ENCODE peak calls at places on chromosome 17, in ten cellular contexts. B, R, U, J, H, T, I, Q, S and P are unnamed samples.

GRCh38 chr17:28330671-28331070 is 4.6 kb downstream of the IFT20 start:
- DNase-seq in H (no peak), T (no peak), B (no peak), Q (no peak), I (no peak), U (no peak), J (no peak), R (no peak), S (no peak), P (no peak)

GRCh38 chr17:80795737-80796136 is 195.9 kb upstream of the CHMP6 start:
- DNase-seq in T (no peak), U (no peak), S (no peak), I (no peak), R (no peak), J (no peak), Q (no peak), B (no peak), H (peak), P (no peak)

GRCh38 chr17:74042744-74043486 is 160.6 kb upstream of the RPL38 start:
- DNase-seq in Q (peak), T (no peak), I (no peak), B (peak), U (peak), H (no peak), J (peak), S (peak), R (peak), P (no peak)

GRCh38 chr17:6677158-6677831 is 25.7 kb downstream of the C17orf100 start:
- DNase-seq in H (no peak), B (peak), J (peak), T (no peak), I (no peak), S (no peak), R (no peak), Q (no peak), U (no peak), P (peak)

GRCh38 chr17:40038882-40039513 is 15.2 kb downstream of the MED24 start:
- DNase-seq in R (peak), J (peak), H (no peak), T (no peak), U (no peak), Q (peak), B (peak), I (no peak), S (no peak), P (no peak)

GRCh38 chr17:1438593-1439083 is 17.4 kb downstream of the CRK start:
- DNase-seq in B (peak), R (no peak), J (peak), H (no peak), T (no peak), U (no peak), Q (no peak), S (no peak), I (no peak), P (peak)

GRCh38 chr17:34135841-34136240 is 119.2 kb upstream of the CCL2 start:
- DNase-seq in B (no peak), U (no peak), H (no peak), I (no peak), S (no peak), J (no peak), T (no peak), R (no peak), Q (peak), P (no peak)

GRCh38 chr17:34728771-34729310 is 149.5 kb downstream of the TMEM132E start:
- DNase-seq in U (no peak), S (no peak), H (no peak), Q (peak), B (no peak), T (no peak), R (no peak), I (no peak), J (no peak), P (no peak)

GRCh38 chr17:51402881-51403280 is 142.5 kb downstream of the UTP18 start:
- DNase-seq in R (no peak), S (no peak), U (no peak), J (no peak), B (no peak), Q (no peak), T (no peak), I (no peak), H (no peak), P (no peak)

GRCh38 chr17:47882695-47883588 is 13.1 kb upstream of the SP2 start:
- DNase-seq in U (no peak), R (no peak), Q (no peak), I (no peak), B (no peak), T (no peak), S (no peak), J (no peak), H (no peak), P (no peak)

GRCh38 chr17:64028874-64029464 is 8.5 kb upstream of the ICAM2 start:
- DNase-seq in T (no peak), H (no peak), J (peak), I (peak), U (peak), B (peak), S (peak), Q (peak), R (peak), P (peak)

GRCh38 chr17:29663155-29663554 is 40.4 kb upstream of the CORO6 start:
- DNase-seq in R (no peak), U (no peak), H (no peak), I (no peak), S (no peak), B (no peak), T (no peak), J (no peak), Q (peak), P (peak)

GRCh38 chr17:32575865-32576264 is 89.1 kb downstream of the CDK5R1 start:
- DNase-seq in U (no peak), R (no peak), S (no peak), J (no peak), Q (no peak), T (no peak), I (no peak), H (no peak), B (no peak), P (no peak)

GRCh38 chr17:64780096-64781012 is 118.2 kb upstream of the SMURF2 start:
- DNase-seq in H (no peak), J (peak), U (peak), B (no peak), T (no peak), Q (peak), R (peak), S (no peak), I (peak), P (no peak)

GRCh38 chr17:61895391-61895790 is 32.1 kb upstream of the BRIP1 start:
- DNase-seq in I (no peak), S (no peak), B (no peak), R (no peak), H (no peak), J (no peak), T (no peak), U (no peak), Q (no peak), P (no peak)

GRCh38 chr17:71330099-71330375 is 790.8 kb upstream of the SOX9 start:
- DNase-seq in B (no peak), Q (no peak), S (no peak), I (no peak), H (no peak), R (no peak), T (no peak), U (no peak), J (no peak), P (no peak)

GRCh38 chr17:7950578-7950977 is 18.6 kb downstream of the CNTROB start:
- DNase-seq in I (no peak), T (no peak), Q (no peak), H (no peak), S (no peak), B (no peak), R (no peak), U (no peak), J (no peak), P (no peak)

GRCh38 chr17:55451203-55451641 is 29.6 kb upstream of the MMD start:
- DNase-seq in I (no peak), Q (no peak), R (peak), S (no peak), T (no peak), H (no peak), B (peak), J (peak), U (no peak), P (peak)